ENCODE peak calls at places on chromosome 9, in nine cellular contexts. Y is mucosa of descending colon; R is activated CD8-positive, alpha-beta T cell treated with anti-CD3 and anti-CD28 coated beads, Interleukin-2, amount 10 ng/mL, durations not matched to agents 7 days and 5 days; C is heart right ventricle; J is activated naive CD8-positive, alpha-beta T cell treated with anti-CD3 and anti-CD28 coated beads, Interleukin-2, amount 50 U/mL, for 24 hours; Z is stimulated activated naive CD8-positive, alpha-beta T cell treated with anti-CD3 and anti-CD28 coated beads, Interleukin-15, Interleukin-2, amounts not matched to agents 100 U/mL and 50 U/mL, for 24 hours; Q is activated CD8-positive, alpha-beta memory T cell treated with anti-CD3 and anti-CD28 coated beads, Interleukin-2, amount 10 ng/mL, durations not matched to agents 7 days and 5 days; G is heart left ventricle; W is IMR-90. F is an unnamed sample.

GRCh38 chr9:74366111-74366510 is 131.0 kb upstream of the RORB start:
- ATAC-seq in Y (no peak), R (no peak), C (no peak), J (no peak), Z (no peak), Q (no peak), G (no peak), W (no peak), F (no peak)

GRCh38 chr9:136606687-136607333 is 55.9 kb upstream of the EGFL7 start:
- ATAC-seq in Y (peak; percentile 35), R (no peak), C (no peak), J (no peak), Z (no peak), Q (no peak), G (no peak), W (no peak), F (no peak)

GRCh38 chr9:72442212-72442607 is 77.2 kb upstream of the ZFAND5 start:
- ATAC-seq in Y (peak; percentile 68), R (no peak), C (no peak), J (no peak), Z (no peak), Q (no peak), G (no peak), W (peak; percentile 81), F (peak; percentile 91)

GRCh38 chr9:123239726-123240125 is 28.7 kb downstream of the STRBP start:
- ATAC-seq in Y (no peak), R (no peak), C (no peak), J (no peak), Z (no peak), Q (no peak), G (no peak), W (no peak), F (no peak)

GRCh38 chr9:107219486-107219853 is 63.6 kb upstream of the RAD23B start:
- ATAC-seq in Y (no peak), R (no peak), C (no peak), J (peak; percentile 60), Z (peak; percentile 54), Q (no peak), G (no peak), W (no peak), F (no peak)

GRCh38 chr9:132169672-132170392 is 8.0 kb downstream of the NTNG2 start:
- ATAC-seq in Y (peak; percentile 72), R (peak; percentile 72), C (peak; percentile 59), J (peak; percentile 61), Z (peak; percentile 61), Q (peak; percentile 71), G (peak; percentile 69), W (peak; percentile 70), F (peak; percentile 86)

GRCh38 chr9:128077847-128078503 is 9.9 kb downstream of the SLC25A25 start:
- ATAC-seq in Y (peak; percentile 49), R (peak; percentile 22), C (no peak), J (peak; percentile 37), Z (peak; percentile 42), Q (peak; percentile 34), G (no peak), W (no peak), F (no peak)

GRCh38 chr9:124839612-124840299 is 13.5 kb upstream of the WDR38 start:
- ATAC-seq in Y (peak; percentile 33), R (peak; percentile 49), C (no peak), J (no peak), Z (no peak), Q (no peak), G (peak; percentile 24), W (peak; percentile 73), F (peak; percentile 67)

GRCh38 chr9:19145881-19146280 is 18.6 kb upstream of the PLIN2 start:
- ATAC-seq in Y (no peak), R (no peak), C (no peak), J (no peak), Z (no peak), Q (no peak), G (no peak), W (no peak), F (no peak)

GRCh38 chr9:87080512-87081225 is 133.4 kb upstream of the GAS1 start:
- ATAC-seq in Y (no peak), R (no peak), C (peak; percentile 20), J (no peak), Z (no peak), Q (no peak), G (peak; percentile 85), W (no peak), F (peak; percentile 88)

GRCh38 chr9:111094433-111095421 is 56.5 kb upstream of the LPAR1 start:
- ATAC-seq in Y (peak; percentile 63), R (no peak), C (peak; percentile 75), J (no peak), Z (no peak), Q (no peak), G (peak; percentile 92), W (peak; percentile 99), F (peak; percentile 87)

GRCh38 chr9:592225-592624 is 249.3 kb upstream of the DMRT1 start:
- ATAC-seq in Y (peak; percentile 70), R (no peak), C (no peak), J (no peak), Z (no peak), Q (no peak), G (no peak), W (no peak), F (no peak)

GRCh38 chr9:113966394-113966793 is 90.3 kb downstream of the ZNF618 start:
- ATAC-seq in Y (peak; percentile 100), R (no peak), C (no peak), J (no peak), Z (no peak), Q (no peak), G (peak; percentile 43), W (no peak), F (no peak)

GRCh38 chr9:125759812-125760134 is 12.6 kb downstream of the PBX3 start:
- ATAC-seq in Y (no peak), R (no peak), C (no peak), J (no peak), Z (no peak), Q (no peak), G (peak; percentile 46), W (no peak), F (peak; percentile 44)

GRCh38 chr9:85425153-85425611 is 316.6 kb downstream of the AGTPBP1 start:
- ATAC-seq in Y (peak; percentile 76), R (peak; percentile 60), C (peak; percentile 33), J (peak; percentile 28), Z (peak; percentile 68), Q (peak; percentile 55), G (no peak), W (no peak), F (peak; percentile 50)

GRCh38 chr9:13113201-13113600 is 166.3 kb downstream of the MPDZ start:
- ATAC-seq in Y (no peak), R (no peak), C (no peak), J (no peak), Z (no peak), Q (no peak), G (no peak), W (peak; percentile 90), F (peak; percentile 60)

GRCh38 chr9:81824802-81825770 is 103.1 kb upstream of the SPATA31D4 start:
- ATAC-seq in Y (no peak), R (no peak), C (no peak), J (no peak), Z (no peak), Q (no peak), G (no peak), W (no peak), F (no peak)

GRCh38 chr9:106958955-106959657 is 96.1 kb downstream of the ZNF462 start:
- ATAC-seq in Y (no peak), R (no peak), C (no peak), J (no peak), Z (no peak), Q (no peak), G (peak; percentile 21), W (no peak), F (no peak)

GRCh38 chr9:131296906-131297500 is 7.5 kb downstream of the PLPP7 start:
- ATAC-seq in Y (no peak), R (no peak), C (no peak), J (peak; percentile 7), Z (no peak), Q (no peak), G (no peak), W (no peak), F (no peak)

GRCh38 chr9:27282269-27282668 is 14.7 kb downstream of the EQTN start:
- ATAC-seq in Y (no peak), R (no peak), C (no peak), J (no peak), Z (no peak), Q (no peak), G (no peak), W (no peak), F (no peak)

GRCh38 chr9:123237220-123237619 is 31.2 kb downstream of the STRBP start:
- ATAC-seq in Y (no peak), R (no peak), C (no peak), J (no peak), Z (no peak), Q (no peak), G (no peak), W (no peak), F (no peak)

GRCh38 chr9:126934441-126934840 is 19.9 kb downstream of the RALGPS1 start:
- ATAC-seq in Y (no peak), R (no peak), C (no peak), J (no peak), Z (no peak), Q (no peak), G (no peak), W (no peak), F (no peak)

GRCh38 chr9:130118841-130119520 is 53.2 kb upstream of the NCS1 start:
- ATAC-seq in Y (peak; percentile 9), R (no peak), C (no peak), J (peak; percentile 57), Z (peak; percentile 49), Q (peak; percentile 30), G (peak; percentile 30), W (peak; percentile 46), F (peak; percentile 87)

GRCh38 chr9:37441776-37442370 is 19.4 kb downstream of the GRHPR start:
- ATAC-seq in Y (no peak), R (no peak), C (no peak), J (no peak), Z (peak; percentile 23), Q (no peak), G (no peak), W (no peak), F (no peak)

GRCh38 chr9:89418882-89419641 is 78.9 kb downstream of the SEMA4D start:
- ATAC-seq in Y (peak; percentile 78), R (peak; percentile 63), C (no peak), J (peak; percentile 31), Z (peak; percentile 51), Q (peak; percentile 48), G (no peak), W (no peak), F (no peak)

F was measured in SK-N-SH treated with all-trans-retinoic acid at 6 μM for 48 hours.